ENCODE peak calls at places on chromosome 4, in six cellular contexts. B is OCI-LY7, T is hepatocyte, S is neural progenitor cell, W is PC-3, M is MM.1S. E is an unnamed sample.

GRCh38 chr4:176499518-176499917 is 179.8 kb downstream of the SPCS3 start:
- DNase-seq in B (no peak), T (no peak), S (no peak), W (peak; percentile 92), M (no peak), E (no peak)

GRCh38 chr4:33837043-33837442 is 2407.3 kb downstream of the ARAP2 start:
- DNase-seq in B (no peak), T (peak; percentile 7), S (no peak), W (peak; percentile 66), M (no peak), E (no peak)

GRCh38 chr4:143202824-143203223 is 18.1 kb downstream of the USP38 start:
- DNase-seq in B (no peak), T (no peak), S (no peak), W (peak; percentile 63), M (peak; percentile 11), E (no peak)

GRCh38 chr4:25563071-25563564 is 92.5 kb upstream of the SLC34A2 start:
- DNase-seq in B (no peak), T (no peak), S (peak; percentile 40), W (peak; percentile 34), M (no peak), E (no peak)

GRCh38 chr4:95580226-95580625 is 31.5 kb upstream of the UNC5C start:
- DNase-seq in B (no peak), T (no peak), S (peak; percentile 51), W (no peak), M (no peak), E (no peak)

GRCh38 chr4:74330295-74330750 is 22.1 kb downstream of the EPGN start:
- DNase-seq in B (no peak), T (no peak), S (no peak), W (no peak), M (no peak), E (no peak)

GRCh38 chr4:1072830-1073446 is 40.4 kb downstream of the RNF212 start:
- DNase-seq in B (peak; percentile 67), T (peak; percentile 72), S (peak; percentile 65), W (peak; percentile 60), M (peak; percentile 12), E (peak; percentile 71)

GRCh38 chr4:175807596-175807995 is 4.5 kb downstream of the GPM6A start:
- DNase-seq in B (no peak), T (no peak), S (no peak), W (no peak), M (no peak), E (no peak)

GRCh38 chr4:95428216-95429085 is 120.3 kb downstream of the UNC5C start:
- DNase-seq in B (no peak), T (no peak), S (peak; percentile 24), W (no peak), M (no peak), E (no peak)

GRCh38 chr4:12844111-12844510 is 640.0 kb downstream of the RAB28 start:
- DNase-seq in B (no peak), T (no peak), S (no peak), W (no peak), M (no peak), E (no peak)

GRCh38 chr4:7398788-7399432 is 35.8 kb downstream of the PSAPL1 start:
- DNase-seq in B (no peak), T (no peak), S (no peak), W (no peak), M (no peak), E (no peak)

GRCh38 chr4:70704333-70705145 is 16.2 kb downstream of the UTP3 start:
- DNase-seq in B (peak; percentile 85), T (peak; percentile 95), S (peak; percentile 95), W (peak; percentile 81), M (peak; percentile 82), E (peak; percentile 42)

GRCh38 chr4:121736735-121737351 is 28.1 kb downstream of the SMIM43 start:
- DNase-seq in B (peak; percentile 22), T (peak; percentile 74), S (peak; percentile 62), W (peak; percentile 79), M (peak; percentile 35), E (peak; percentile 54)
- TF ChIP-seq CTCF in B (peak; percentile 62), T (peak; percentile 66), S (peak; percentile 63), W (peak; percentile 77), M (peak; percentile 50), E (peak; percentile 61)

GRCh38 chr4:92215471-92215870 is 88.3 kb upstream of the GRID2 start:
- DNase-seq in B (no peak), T (no peak), S (no peak), W (no peak), M (no peak), E (no peak)
- TF ChIP-seq EZH2phosphoT487 in B (no peak), T (no peak), S (no peak), W (no peak), M (no peak), E (no peak)

GRCh38 chr4:14871676-14872430 is 130.4 kb upstream of the CPEB2 start:
- DNase-seq in B (peak; percentile 14), T (no peak), S (peak; percentile 27), W (peak; percentile 90), M (peak; percentile 61), E (peak; percentile 2)
- TF ChIP-seq CTCF in B (peak; percentile 63), T (peak; percentile 16), S (peak; percentile 49), W (peak; percentile 71), M (peak; percentile 48), E (no peak)

GRCh38 chr4:66465111-66465510 is 794.8 kb upstream of the EPHA5 start:
- DNase-seq in B (no peak), T (no peak), S (no peak), W (peak; percentile 50), M (no peak), E (no peak)
- TF ChIP-seq EZH2phosphoT487 in B (no peak), T (no peak), S (no peak), W (no peak), M (no peak), E (no peak)

GRCh38 chr4:169025184-169025583 is 15.1 kb upstream of the CBR4 start:
- DNase-seq in B (no peak), T (no peak), S (no peak), W (no peak), M (no peak), E (no peak)

GRCh38 chr4:169027663-169028062 is 17.6 kb upstream of the CBR4 start:
- DNase-seq in B (no peak), T (no peak), S (no peak), W (no peak), M (no peak), E (no peak)

GRCh38 chr4:169029947-169030346 is 19.9 kb upstream of the CBR4 start:
- DNase-seq in B (no peak), T (no peak), S (no peak), W (no peak), M (no peak), E (no peak)

GRCh38 chr4:169030575-169030982 is 20.5 kb upstream of the CBR4 start:
- DNase-seq in B (no peak), T (no peak), S (no peak), W (peak; percentile 43), M (no peak), E (peak; percentile 59)

DNA sequence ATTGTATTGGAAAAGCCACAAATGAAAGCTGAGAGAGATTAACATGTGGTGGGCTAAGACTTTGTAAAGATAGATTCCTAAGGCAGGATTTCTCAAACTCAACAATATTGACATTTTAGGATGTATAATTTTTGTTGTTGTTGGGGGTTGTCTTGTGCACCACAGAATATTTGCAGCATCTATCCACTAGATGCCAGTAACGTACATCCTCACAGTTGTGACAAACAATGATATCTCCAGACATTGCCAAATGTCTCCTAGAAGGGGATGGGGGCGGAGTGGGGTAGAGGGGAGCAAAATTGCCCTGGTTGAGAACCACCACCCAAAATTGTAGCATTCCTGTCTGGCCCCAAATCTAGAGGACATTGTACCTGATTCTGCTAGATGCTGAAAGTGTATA is 14.7 kb upstream of the CBR4 start:
- DNase-seq in B (peak; percentile 19), T (peak; percentile 37), S (peak; percentile 49), W (peak; percentile 68), M (peak; percentile 46), E (peak; percentile 15)
- TF ChIP-seq CTCF in B (peak; percentile 72), T (peak; percentile 67), S (peak; percentile 61), W (peak; percentile 78), M (peak; percentile 57), E (peak; percentile 62)

GRCh38 chr4:38160487-38161207 is 200.4 kb downstream of the PTTG2 start:
- DNase-seq in B (no peak), T (peak; percentile 77), S (peak; percentile 38), W (peak; percentile 76), M (no peak), E (peak; percentile 88)
- TF ChIP-seq EZH2phosphoT487 in B (no peak), T (no peak), S (no peak), W (no peak), M (no peak), E (no peak)

DNA sequence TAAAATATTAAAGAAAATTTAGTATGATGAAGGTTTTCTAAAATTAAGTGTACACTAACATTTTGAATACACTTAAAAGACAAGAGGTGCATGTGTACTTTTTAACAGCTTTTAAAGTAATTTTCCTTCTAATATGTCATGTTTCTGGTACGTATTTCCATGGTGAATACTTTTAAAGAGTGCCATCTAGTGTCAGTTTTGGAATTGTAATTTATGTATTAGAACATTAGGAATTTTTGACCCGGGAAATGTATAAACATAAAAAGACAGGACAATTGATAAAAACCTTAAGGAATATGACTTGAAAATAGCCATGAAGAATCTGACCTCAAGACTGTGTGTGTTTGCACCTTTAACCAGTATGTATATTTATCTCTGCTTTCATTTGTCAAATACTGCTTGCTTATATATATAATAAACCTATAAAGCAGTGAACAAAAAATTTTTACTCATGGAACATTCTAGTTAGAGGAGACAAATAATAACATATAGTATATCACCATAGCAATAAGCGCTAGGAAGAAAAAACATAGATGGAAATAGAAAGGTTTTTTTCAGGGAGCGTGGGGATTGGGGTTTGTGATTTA is 7.2 kb downstream of the GSTCD start:
- DNase-seq in B (peak; percentile 45), T (peak; percentile 54), S (peak; percentile 6), W (peak; percentile 64), M (peak; percentile 41), E (peak; percentile 13)
- TF ChIP-seq CTCF in B (peak; percentile 90), T (peak; percentile 65), S (peak; percentile 54), W (peak; percentile 65), M (peak; percentile 59), E (peak; percentile 44)

GRCh38 chr4:156786713-156787112 is 184.9 kb downstream of the PDGFC start:
- DNase-seq in B (no peak), T (no peak), S (no peak), W (no peak), M (no peak), E (no peak)

GRCh38 chr4:156794863-156795262 is 176.7 kb downstream of the PDGFC start:
- DNase-seq in B (no peak), T (no peak), S (no peak), W (peak; percentile 58), M (no peak), E (no peak)

GRCh38 chr4:156788782-156789181 is 182.8 kb downstream of the PDGFC start:
- DNase-seq in B (no peak), T (no peak), S (no peak), W (peak; percentile 65), M (no peak), E (no peak)

GRCh38 chr4:156792462-156793085 is 179.0 kb downstream of the PDGFC start:
- DNase-seq in B (no peak), T (no peak), S (no peak), W (peak; percentile 77), M (no peak), E (no peak)

GRCh38 chr4:156790866-156791265 is 180.7 kb downstream of the PDGFC start:
- DNase-seq in B (no peak), T (no peak), S (peak; percentile 75), W (peak; percentile 85), M (no peak), E (no peak)
- TF ChIP-seq EZH2phosphoT487 in B (no peak), T (no peak), S (no peak), W (no peak), M (no peak), E (no peak)